ENCODE peak calls at places on chromosome 13, in seven cellular contexts. B is psoas muscle, S is right atrium auricular region, A is AG04450, R is body of pancreas, L is progenitor cell of endocrine pancreas, Q is astrocyte of the spinal cord. V is an unnamed sample.
A peak's percentile ranks its signal among the peaks of the same experiment; 100 is the strongest.

GRCh38 chr13:45333973-45334922 is 6.7 kb downstream of the TPT1 start:
- DNase-seq in Q (peak; percentile 61), B (no peak), R (no peak), A (no peak), L (no peak), S (no peak), V (no peak)

GRCh38 chr13:33691980-33692379 is 126.0 kb upstream of the RFC3 start:
- DNase-seq in B (no peak), L (no peak), A (no peak), Q (no peak), R (no peak), S (no peak), V (no peak)

GRCh38 chr13:46605089-46605488 is 52.1 kb downstream of the LRCH1 start:
- DNase-seq in Q (no peak), L (no peak), S (no peak), R (no peak), A (no peak), B (no peak), V (no peak)

GRCh38 chr13:41563501-41564001 is 106.2 kb downstream of the RGCC start:
- DNase-seq in A (no peak), L (no peak), Q (peak; percentile 95), B (no peak), S (no peak), R (no peak), V (no peak)

GRCh38 chr13:34913040-34913439 is 29.0 kb upstream of the NBEA start:
- DNase-seq in A (no peak), L (peak; percentile 12), B (no peak), Q (peak; percentile 1), R (no peak), S (no peak), V (no peak)

GRCh38 chr13:102277286-102277685 is 124.6 kb downstream of the FGF14 start:
- DNase-seq in L (no peak), B (peak; percentile 52), A (no peak), R (no peak), Q (no peak), S (no peak), V (no peak)

GRCh38 chr13:44758595-44759221 is 182.6 kb upstream of the TSC22D1 start:
- DNase-seq in A (peak; percentile 87), L (no peak), B (no peak), R (peak; percentile 31), Q (peak; percentile 97), S (no peak), V (no peak)

GRCh38 chr13:73060251-73061160 is 1.7 kb downstream of the KLF5 start:
- DNase-seq in B (peak; percentile 61), A (peak; percentile 50), Q (peak; percentile 71), L (no peak), S (no peak), R (no peak), V (no peak)

GRCh38 chr13:95707442-95708389 is 30.8 kb downstream of the DNAJC3 start:
- DNase-seq in B (no peak), R (no peak), S (no peak), Q (no peak), A (no peak), L (no peak), V (no peak)

GRCh38 chr13:88014527-88014926 is 343.4 kb downstream of the SLITRK5 start:
- DNase-seq in Q (no peak), L (no peak), B (no peak), R (no peak), S (no peak), A (no peak), V (no peak)

GRCh38 chr13:97235549-97236206 is 13.5 kb downstream of the MBNL2 start:
- DNase-seq in Q (no peak), B (no peak), A (no peak), L (no peak), S (no peak), R (peak; percentile 43), V (no peak)

GRCh38 chr13:109517516-109517915 is 268.9 kb downstream of the IRS2 start:
- DNase-seq in L (no peak), R (no peak), A (no peak), B (no peak), S (no peak), Q (peak; percentile 16), V (no peak)

GRCh38 chr13:24005711-24006281 is 108.5 kb upstream of the C1QTNF9B start:
- DNase-seq in A (no peak), R (no peak), Q (no peak), L (no peak), B (no peak), S (no peak), V (no peak)

GRCh38 chr13:29175245-29175873 is 355.2 kb downstream of the MTUS2 start:
- DNase-seq in B (no peak), L (no peak), A (no peak), R (no peak), S (no peak), Q (no peak), V (no peak)

GRCh38 chr13:19074519-19074918 is 107.1 kb downstream of the TUBA3C start:
- DNase-seq in Q (no peak), S (no peak), R (no peak), A (no peak), L (no peak), B (no peak), V (no peak)

GRCh38 chr13:64277097-64277496 is 2861.4 kb upstream of the PCDH20 start:
- DNase-seq in S (no peak), B (no peak), Q (no peak), L (no peak), A (no peak), R (no peak), V (no peak)

GRCh38 chr13:114049026-114049425 is 75.2 kb upstream of the C13orf46 start:
- DNase-seq in L (no peak), A (no peak), S (no peak), R (no peak), B (no peak), Q (no peak), V (peak; percentile 65)

GRCh38 chr13:41495044-41495443 is 37.7 kb downstream of the RGCC start:
- DNase-seq in Q (no peak), B (no peak), R (no peak), A (no peak), S (no peak), L (no peak), V (no peak)

GRCh38 chr13:77034883-77035282 is 7.9 kb upstream of the FBXL3 start:
- DNase-seq in S (no peak), A (no peak), Q (peak; percentile 42), R (no peak), L (no peak), B (no peak), V (no peak)

GRCh38 chr13:109155301-109155761 is 525.9 kb downstream of the MYO16 start:
- DNase-seq in S (no peak), L (no peak), R (no peak), A (no peak), Q (peak; percentile 50), B (no peak), V (no peak)

GRCh38 chr13:53242015-53242414 is 213.4 kb downstream of the OLFM4 start:
- DNase-seq in Q (no peak), B (no peak), A (no peak), L (no peak), S (no peak), R (no peak), V (no peak)

GRCh38 chr13:40193290-40194203 is 472.9 kb downstream of the FOXO1 start:
- DNase-seq in S (no peak), B (peak; percentile 63), A (no peak), L (no peak), Q (no peak), R (no peak), V (no peak)

GRCh38 chr13:28636677-28637317 is 22.1 kb upstream of the POMP start:
- DNase-seq in R (peak; percentile 42), A (peak; percentile 50), B (no peak), L (peak; percentile 31), S (peak; percentile 76), Q (peak; percentile 69), V (no peak)

DNA sequence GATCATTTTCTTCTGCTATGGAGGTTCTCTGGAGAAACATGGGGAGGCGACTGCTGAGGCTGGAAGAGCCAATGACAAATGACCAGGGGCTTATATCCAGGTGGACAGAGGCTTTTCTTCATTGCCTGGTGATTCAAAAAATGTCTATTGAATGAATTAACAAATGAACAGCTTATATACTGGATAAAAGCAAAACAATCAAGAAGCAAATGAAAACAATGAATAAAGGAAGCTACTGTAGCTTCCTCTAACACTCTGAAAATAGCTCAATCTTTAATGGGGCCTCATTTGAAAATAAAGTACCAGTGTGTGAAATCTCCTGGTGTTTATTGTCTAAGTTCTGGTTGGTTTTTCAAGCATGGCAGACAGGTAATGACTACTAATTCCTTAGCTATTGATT is 167.5 kb upstream of the TMTC4 start:
- DNase-seq in B (no peak), S (no peak), R (no peak), L (no peak), A (no peak), Q (no peak), V (no peak)
- TF ChIP-seq CTCF in B (no peak), S (no peak), R (no peak), L (no peak), A (no peak), Q (no peak), V (no peak)

GRCh38 chr13:37769078-37769477 is 100.5 kb downstream of the TRPC4 start:
- DNase-seq in Q (no peak), S (no peak), A (no peak), L (no peak), B (no peak), R (no peak), V (no peak)
- TF ChIP-seq CTCF in Q (peak; percentile 14), S (no peak), A (peak; percentile 35), L (peak; percentile 51), B (no peak), R (peak; percentile 8), V (no peak)

DNA sequence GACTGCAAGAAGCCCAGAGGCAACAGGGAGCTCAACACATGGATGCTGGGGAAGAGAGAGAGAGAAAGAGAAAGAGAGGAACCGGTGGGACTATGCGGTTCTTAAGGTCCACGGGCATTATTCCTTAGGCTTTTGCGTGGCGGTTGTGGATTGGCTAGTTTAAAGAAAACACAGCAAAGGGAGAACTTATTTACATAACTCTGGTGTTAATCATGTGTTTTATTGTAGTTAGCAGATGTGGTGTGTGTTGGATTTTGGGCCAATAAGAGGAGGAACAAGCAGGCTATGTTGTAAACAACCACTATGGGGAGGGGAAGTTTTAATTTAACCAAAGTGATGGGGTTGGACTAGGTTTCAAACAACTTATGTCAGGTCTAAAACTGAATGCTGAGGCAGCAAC is 275.3 kb upstream of the KLF12 start:
- DNase-seq in R (no peak), S (no peak), A (no peak), Q (no peak), L (no peak), B (no peak), V (no peak)
- TF ChIP-seq CTCF in R (no peak), S (no peak), A (no peak), Q (no peak), L (no peak), B (no peak), V (no peak)

GRCh38 chr13:26708007-26708297 is 52.6 kb downstream of the GPR12 start:
- DNase-seq in S (no peak), Q (no peak), B (no peak), L (no peak), R (no peak), A (no peak), V (no peak)

GRCh38 chr13:26709461-26709860 is 51.1 kb downstream of the GPR12 start:
- DNase-seq in A (no peak), S (no peak), B (no peak), Q (no peak), L (no peak), R (no peak), V (no peak)

GRCh38 chr13:26707122-26708006 is 53.2 kb downstream of the GPR12 start:
- DNase-seq in Q (peak; percentile 45), R (no peak), S (no peak), A (peak; percentile 7), B (no peak), L (no peak), V (no peak)

GRCh38 chr13:26710166-26710565 is 50.4 kb downstream of the GPR12 start:
- DNase-seq in L (no peak), Q (no peak), S (no peak), B (no peak), A (no peak), R (no peak), V (no peak)

GRCh38 chr13:26706381-26706780 is 54.2 kb downstream of the GPR12 start:
- DNase-seq in L (no peak), S (no peak), R (no peak), Q (no peak), B (no peak), A (no peak), V (no peak)
- TF ChIP-seq CTCF in L (peak; percentile 34), S (no peak), R (no peak), Q (no peak), B (no peak), A (no peak), V (no peak)